ENCODE peak calls at places on chromosomes 12 and 14, in five cellular contexts. E is neuronal stem cell, K is upper lobe of left lung, G is heart left ventricle, S is GM23248. F is an unnamed sample. For H3K4me1 and H3K27me3, the result is how much of the 10 kb centered on the place peaks cover.

GRCh38 chr12:14410841-14411569 is 45.5 kb downstream of the ATF7IP start:
- DNase-seq in K (no peak), G (no peak), S (peak), E (no peak), F (peak)

GRCh38 chr12:106249411-106250135 is 1.8 kb upstream of the CKAP4 start:
- DNase-seq in K (no peak), E (no peak), G (no peak), S (no peak), F (no peak)

GRCh38 chr12:64104376-64104775 is 117.7 kb downstream of the KICS2 start:
- DNase-seq in G (no peak), K (no peak), E (no peak), S (peak), F (no peak)

GRCh38 chr12:66776974-66777373 is 98.1 kb upstream of the GRIP1 start:
- DNase-seq in E (no peak), K (no peak), S (no peak), G (no peak), F (no peak)

GRCh38 chr14:61472801-61473376 is 151.5 kb downstream of the PRKCH start:
- DNase-seq in K (no peak), G (no peak), S (peak), E (no peak), F (no peak)

GRCh38 chr12:103933237-103933636 is 3.0 kb downstream of the HSP90B1 start:
- DNase-seq in E (peak), G (no peak), S (peak), K (no peak), F (no peak)

GRCh38 chr14:70130498-70130897 is 58.3 kb downstream of the SLC8A3 start:
- DNase-seq in S (no peak), K (no peak), E (no peak), G (no peak), F (no peak)

GRCh38 chr12:89135976-89136634 is 216.2 kb downstream of the DUSP6 start:
- DNase-seq in K (no peak), E (no peak), G (no peak), S (peak), F (no peak)

GRCh38 chr14:67373347-67373746 is 13.2 kb downstream of the EIF2S1 start:
- DNase-seq in G (no peak), E (no peak), S (no peak), K (no peak), F (no peak)

GRCh38 chr12:124536613-124537012 is 30.8 kb downstream of the NCOR2 start:
- DNase-seq in G (no peak), E (no peak), K (no peak), S (peak), F (no peak)

GRCh38 chr14:105502446-105503295 is 11.6 kb downstream of the TEDC1 start:
- DNase-seq in K (peak), G (no peak), E (no peak), S (no peak), F (peak)

GRCh38 chr12:76919388-76920181 is 40.8 kb upstream of the CSRP2 start:
- DNase-seq in G (no peak), K (no peak), E (no peak), S (no peak), F (no peak)

GRCh38 chr14:49999216-49999761 is 106.4 kb downstream of the ARF6 start:
- DNase-seq in E (no peak), S (peak), G (peak), K (peak), F (peak)

GRCh38 chr12:130879781-130880389 is 8.0 kb downstream of the RAN start:
- DNase-seq in S (peak), E (no peak), K (no peak), G (no peak), F (no peak)

GRCh38 chr12:130876758-130877157 is 4.9 kb downstream of the RAN start:
- DNase-seq in S (no peak), K (no peak), G (no peak), E (no peak), F (no peak)

GRCh38 chr12:130877333-130877732 is 5.5 kb downstream of the RAN start:
- DNase-seq in G (no peak), K (no peak), S (no peak), E (no peak), F (no peak)

GRCh38 chr12:130879212-130879686 is 7.4 kb downstream of the RAN start:
- DNase-seq in G (no peak), K (no peak), E (no peak), S (no peak), F (no peak)

GRCh38 chr12:130878193-130879185 is 6.6 kb downstream of the RAN start:
- DNase-seq in K (no peak), S (no peak), G (no peak), E (no peak), F (no peak)
- H3K4me1 ChIP-seq in K (under half), S (under half), G (under half), E (under half), F (under half)

DNA sequence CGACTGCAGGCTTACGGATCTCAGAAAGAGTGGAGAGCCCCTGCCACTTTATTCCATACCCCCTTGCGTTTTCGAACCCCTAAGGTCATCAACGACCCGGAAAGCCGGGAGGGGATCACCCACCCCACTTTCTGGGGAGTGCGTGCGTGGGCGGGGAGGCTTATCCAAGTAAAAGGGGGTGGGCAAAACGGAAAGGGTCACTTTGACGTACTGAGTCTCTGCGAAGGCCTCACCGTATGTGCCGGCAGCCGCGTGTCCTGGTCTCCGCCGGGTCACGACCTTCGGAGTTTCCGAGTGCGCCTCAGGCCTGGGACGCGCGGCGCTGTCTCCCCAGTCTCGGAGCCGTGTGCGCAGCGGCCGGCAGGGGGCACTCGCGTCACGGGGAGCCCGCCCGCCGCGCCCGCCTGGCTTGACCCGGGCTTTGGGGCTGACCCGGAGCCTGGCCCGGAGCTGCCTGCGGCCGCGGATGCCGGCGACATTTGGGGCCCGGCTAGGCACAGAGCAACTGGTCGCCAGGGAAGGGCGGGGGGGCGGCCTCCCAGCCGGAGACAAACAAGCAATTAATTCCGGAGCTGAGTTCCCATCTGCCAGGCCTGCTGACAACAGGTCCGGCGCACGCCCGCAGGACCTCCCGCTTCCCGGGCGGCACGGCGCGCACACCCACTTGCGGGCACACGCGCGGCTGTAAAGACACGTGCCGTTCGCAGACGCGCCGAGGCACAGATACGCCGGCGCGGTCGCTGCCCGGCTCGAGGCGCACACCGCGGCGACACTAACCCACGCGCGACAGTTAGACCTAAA is 890 bp upstream of the KIF26A start:
- DNase-seq in S (peak), K (peak), E (peak), G (peak), F (no peak)
- H3K27me3 ChIP-seq in S (under half), K (under half), E (under half), G (under half), F (under half)

GRCh38 chr12:115752151-115752550 is 525.3 kb downstream of the MED13L start:
- DNase-seq in E (no peak), G (peak), K (no peak), S (peak), F (no peak)

GRCh38 chr12:115752913-115753726 is 524.4 kb downstream of the MED13L start:
- DNase-seq in G (peak), S (peak), E (peak), K (peak), F (no peak)

GRCh38 chr12:115749071-115749470 is 528.4 kb downstream of the MED13L start:
- DNase-seq in K (no peak), G (no peak), S (peak), E (no peak), F (no peak)

GRCh38 chr12:115749485-115749884 is 528.0 kb downstream of the MED13L start:
- DNase-seq in S (no peak), G (no peak), E (no peak), K (no peak), F (no peak)

DNA sequence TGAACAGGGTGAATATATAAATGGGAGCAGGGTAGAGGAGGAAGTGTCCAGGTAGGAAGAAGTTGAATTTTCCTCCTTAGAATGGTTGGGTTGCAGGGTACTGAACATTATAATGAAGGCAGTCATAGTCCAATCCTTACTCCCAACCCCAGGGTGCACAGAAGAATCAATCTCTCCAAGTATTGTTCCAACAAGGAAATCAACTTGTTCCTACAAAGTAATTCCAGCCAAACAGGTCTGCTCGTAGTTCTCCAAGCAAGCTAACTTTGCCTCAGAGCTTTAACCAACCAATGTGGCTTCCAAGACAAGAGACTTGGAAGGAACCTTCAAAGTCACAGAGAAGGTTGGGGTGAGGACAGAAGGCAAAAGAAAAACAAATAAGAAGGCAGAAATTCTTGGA is 527.2 kb downstream of the MED13L start:
- DNase-seq in E (no peak), G (no peak), S (no peak), K (no peak), F (no peak)
- H3K4me1 ChIP-seq in E (under half), G (under half), S (under half), K (under half), F (under half)

GRCh38 chr12:132217800-132218518 is 73.7 kb downstream of the NOC4L start:
- DNase-seq in G (no peak), K (no peak), S (no peak), E (no peak), F (no peak)

GRCh38 chr12:132217371-132217770 is 73.1 kb downstream of the NOC4L start:
- DNase-seq in K (no peak), E (no peak), G (no peak), S (no peak), F (no peak)

GRCh38 chr12:132215644-132215989 is 71.4 kb downstream of the NOC4L start:
- DNase-seq in E (no peak), G (no peak), S (no peak), K (no peak), F (no peak)

GRCh38 chr12:132214906-132215643 is 70.8 kb downstream of the NOC4L start:
- DNase-seq in S (no peak), E (no peak), K (no peak), G (no peak), F (no peak)

DNA sequence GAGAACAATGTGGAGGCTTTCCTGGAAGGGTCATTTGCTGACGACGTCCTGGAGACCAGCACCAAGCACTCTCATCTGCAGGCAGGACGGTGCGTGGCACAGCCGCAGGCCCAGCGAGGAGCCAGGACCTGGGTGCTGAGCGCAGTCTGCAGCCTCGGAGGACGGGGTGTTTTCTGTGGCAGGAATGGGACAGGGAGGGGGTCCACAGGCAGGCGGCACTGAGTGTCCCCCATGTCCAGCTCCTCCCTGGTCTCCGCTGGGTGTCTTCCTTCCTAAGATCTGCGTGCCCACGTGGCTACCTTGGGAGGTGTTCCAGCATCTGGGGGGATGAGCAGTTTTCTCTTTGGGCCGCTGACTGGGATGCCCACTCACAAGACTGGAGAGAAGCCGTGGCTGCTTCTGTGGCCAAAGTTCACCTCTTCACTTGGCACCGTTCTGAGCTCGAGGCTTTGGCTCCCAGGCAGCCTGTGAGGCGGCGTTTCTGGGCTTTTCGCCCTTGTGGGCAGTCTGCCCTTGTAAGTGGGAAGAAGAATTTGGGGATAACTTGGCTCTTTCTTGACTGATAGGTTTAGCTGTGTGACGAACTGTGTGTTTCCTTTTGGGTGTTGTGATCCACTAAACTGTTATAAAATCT is 72.2 kb downstream of the NOC4L start:
- DNase-seq in S (peak), E (no peak), K (no peak), G (no peak), F (no peak)
- H3K27me3 ChIP-seq in S (under half), E (under half), K (under half), G (under half), F (half or more)

GRCh38 chr12:38291160-38291559 is 25.4 kb upstream of the ALG10B start:
- DNase-seq in G (no peak), K (no peak), E (no peak), S (no peak), F (no peak)
- H3K4me1 ChIP-seq in G (under half), K (under half), E (under half), S (under half), F (under half)

GRCh38 chr14:22977434-22977683 is 5.0 kb downstream of the AJUBA start:
- DNase-seq in E (no peak), G (no peak), S (no peak), K (no peak), F (no peak)

GRCh38 chr14:22974530-22975313 is 7.6 kb downstream of the AJUBA start:
- DNase-seq in S (no peak), E (no peak), G (peak), K (no peak), F (no peak)

GRCh38 chr14:22978487-22978837 is 3.9 kb downstream of the AJUBA start:
- DNase-seq in E (no peak), K (no peak), S (peak), G (no peak), F (no peak)

GRCh38 chr14:22977684-22978486 is 4.5 kb downstream of the AJUBA start:
- DNase-seq in K (peak), G (peak), S (peak), E (peak), F (peak)

GRCh38 chr14:22976620-22977433 is 5.5 kb downstream of the AJUBA start:
- DNase-seq in K (peak), E (no peak), S (peak), G (no peak), F (peak)
- H3K27me3 ChIP-seq in K (under half), E (under half), S (under half), G (under half), F (under half)

GRCh38 chr12:108801736-108802665 is 55.4 kb downstream of the SSH1 start:
- DNase-seq in K (no peak), G (peak), S (peak), E (peak), F (no peak)

GRCh38 chr12:108803428-108804105 is 53.8 kb downstream of the SSH1 start:
- DNase-seq in G (peak), S (peak), E (peak), K (peak), F (peak)

GRCh38 chr12:108800591-108800990 is 56.8 kb downstream of the SSH1 start:
- DNase-seq in S (peak), G (no peak), E (no peak), K (no peak), F (no peak)

GRCh38 chr12:108804361-108804949 is 52.9 kb downstream of the SSH1 start:
- DNase-seq in K (no peak), S (peak), G (peak), E (no peak), F (no peak)

DNA sequence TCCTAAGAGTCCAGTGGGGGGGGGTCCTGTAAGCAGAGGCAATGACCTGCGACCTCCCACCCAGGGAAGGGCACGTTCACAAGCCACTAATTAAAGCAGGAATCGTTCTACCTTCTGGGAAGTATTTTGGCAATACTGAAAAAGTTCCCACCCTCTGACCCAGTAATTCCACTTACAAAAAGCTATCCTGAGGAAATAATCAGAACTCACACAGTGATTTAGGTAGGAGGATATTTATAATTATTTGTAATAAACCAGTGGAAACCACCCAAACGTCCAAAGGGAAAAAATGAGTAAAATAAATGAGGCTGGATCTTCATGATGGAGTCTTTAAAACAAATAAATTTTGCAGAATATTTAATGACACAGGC is 54.7 kb downstream of the SSH1 start:
- DNase-seq in S (peak), K (no peak), G (no peak), E (no peak), F (no peak)
- H3K4me1 ChIP-seq in S (half or more), K (under half), G (half or more), E (under half), F (under half)

GRCh38 chr12:132611620-132612019 is 1.2 kb upstream of the LRCOL1 start:
- DNase-seq in G (no peak), S (no peak), E (no peak), K (no peak), F (no peak)
- H3K27me3 ChIP-seq in G (under half), S (half or more), E (half or more), K (under half), F (half or more)

DNA sequence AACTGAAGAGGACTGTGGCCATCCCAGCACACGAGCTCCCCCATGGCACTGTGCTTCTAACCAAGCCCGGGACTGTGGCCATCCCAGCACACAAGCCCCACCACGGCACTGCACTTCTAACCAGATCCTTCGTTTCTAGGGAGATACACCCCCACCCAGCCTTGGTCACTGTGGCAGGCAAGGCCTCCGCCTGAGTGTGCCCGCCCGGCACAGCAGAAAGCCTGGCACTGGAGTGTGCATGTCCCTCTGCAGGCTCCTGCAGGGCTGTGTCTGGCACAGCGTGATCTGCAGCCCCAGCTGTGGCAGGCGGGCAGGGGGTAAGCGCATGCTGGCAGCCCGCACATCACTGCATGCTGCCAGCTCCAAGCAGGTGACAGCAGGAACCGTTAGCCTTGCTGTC is 49.8 kb downstream of the CCDC85C start:
- DNase-seq in E (no peak), G (no peak), K (no peak), S (no peak), F (no peak)
- H3K4me1 ChIP-seq in E (under half), G (half or more), K (under half), S (under half), F (under half)

GRCh38 chr14:104239185-104239775 is 100.9 kb downstream of the KIF26A start:
- DNase-seq in S (no peak), E (no peak), K (peak), G (no peak), F (no peak)
- H3K27me3 ChIP-seq in S (under half), E (under half), K (under half), G (under half), F (half or more)

F was measured in PC-9.